ENCODE peak calls at places on chromosomes 16 and 17, in eight cellular contexts. B, Z, D, P, U, C, S and X are unnamed samples.

GRCh38 chr16:8955828-8956227 is 7.9 kb downstream of the USP7 start:
- DNase-seq in D (peak), S (no peak), C (no peak), P (no peak), U (no peak), B (no peak), Z (no peak), X (no peak)

GRCh38 chr17:36680701-36681202 is 79.4 kb downstream of the MRM1 start:
- DNase-seq in D (no peak), U (no peak), S (no peak), P (no peak), Z (no peak), C (no peak), B (no peak), X (no peak)

GRCh38 chr17:65531508-65532431 is 29.7 kb downstream of the AXIN2 start:
- DNase-seq in U (peak), S (peak), P (no peak), B (peak), C (peak), D (no peak), Z (peak), X (no peak)

GRCh38 chr17:62892870-62893338 is 73.1 kb upstream of the TANC2 start:
- DNase-seq in S (peak), D (no peak), C (peak), B (no peak), Z (peak), U (peak), P (no peak), X (no peak)

GRCh38 chr17:81512560-81512983 is at the start of gene ACTG1:
- DNase-seq in Z (peak), U (peak), C (peak), B (peak), D (peak), P (peak), S (peak), X (peak)

GRCh38 chr17:17681744-17682292 is 560 bp downstream of the RAI1 start:
- DNase-seq in Z (no peak), C (no peak), U (no peak), S (no peak), P (no peak), B (no peak), D (no peak), X (no peak)

GRCh38 chr17:78826836-78827509 is 13.6 kb downstream of the USP36 start:
- DNase-seq in Z (no peak), D (no peak), C (no peak), U (no peak), S (peak), B (no peak), P (no peak), X (no peak)

GRCh38 chr16:54066451-54067056 is 220.0 kb downstream of the IRX3 start:
- DNase-seq in P (peak), B (no peak), U (no peak), D (no peak), Z (no peak), C (no peak), S (no peak), X (no peak)

GRCh38 chr17:67833946-67834631 is 8.8 kb downstream of the BPTF start:
- DNase-seq in S (no peak), Z (no peak), C (peak), U (no peak), P (no peak), D (no peak), B (no peak), X (no peak)

GRCh38 chr16:85901760-85902365 is 2.9 kb downstream of the IRF8 start:
- DNase-seq in U (no peak), D (no peak), C (no peak), Z (no peak), P (no peak), S (no peak), B (no peak), X (no peak)

GRCh38 chr17:56599093-56599492 is 5.6 kb downstream of the NOG start:
- DNase-seq in S (no peak), Z (no peak), U (no peak), B (no peak), P (no peak), C (no peak), D (no peak), X (no peak)

GRCh38 chr16:56113223-56113622 is 78.1 kb upstream of the GNAO1 start:
- DNase-seq in D (no peak), S (no peak), P (no peak), Z (no peak), B (peak), C (peak), U (no peak), X (no peak)

GRCh38 chr16:56119138-56119537 is 72.2 kb upstream of the GNAO1 start:
- DNase-seq in U (no peak), D (no peak), B (no peak), P (no peak), C (no peak), Z (no peak), S (no peak), X (no peak)

GRCh38 chr16:56116577-56116964 is 74.7 kb upstream of the GNAO1 start:
- DNase-seq in D (no peak), C (peak), Z (no peak), P (no peak), U (no peak), S (no peak), B (no peak), X (no peak)

GRCh38 chr16:56120447-56121155 is 70.7 kb upstream of the GNAO1 start:
- DNase-seq in Z (no peak), U (no peak), C (no peak), B (no peak), P (no peak), S (no peak), D (no peak), X (no peak)

GRCh38 chr16:56115817-56116576 is 75.3 kb upstream of the GNAO1 start:
- DNase-seq in S (no peak), U (no peak), D (no peak), P (no peak), C (peak), B (no peak), Z (no peak), X (no peak)
- TF ChIP-seq CTCF in S (no peak), U (no peak), D (no peak), P (no peak), C (no peak), B (no peak), Z (no peak), X (no peak)

GRCh38 chr17:7241047-7241733 is 1.1 kb downstream of the GABARAP start:
- DNase-seq in Z (no peak), B (no peak), S (no peak), U (no peak), D (no peak), P (no peak), C (no peak), X (no peak)

GRCh38 chr17:7238418-7239090 is 703 bp downstream of the PHF23 start:
- DNase-seq in D (no peak), B (peak), C (no peak), S (peak), Z (no peak), P (no peak), U (no peak), X (no peak)

GRCh38 chr17:7240375-7240774 is 1.1 kb upstream of the PHF23 start:
- DNase-seq in P (no peak), B (no peak), C (no peak), D (no peak), S (no peak), Z (no peak), U (no peak), X (no peak)

GRCh38 chr17:7237761-7238417 is 1.4 kb downstream of the PHF23 start:
- DNase-seq in D (no peak), U (no peak), Z (no peak), B (peak), S (peak), P (no peak), C (peak), X (peak)

DNA sequence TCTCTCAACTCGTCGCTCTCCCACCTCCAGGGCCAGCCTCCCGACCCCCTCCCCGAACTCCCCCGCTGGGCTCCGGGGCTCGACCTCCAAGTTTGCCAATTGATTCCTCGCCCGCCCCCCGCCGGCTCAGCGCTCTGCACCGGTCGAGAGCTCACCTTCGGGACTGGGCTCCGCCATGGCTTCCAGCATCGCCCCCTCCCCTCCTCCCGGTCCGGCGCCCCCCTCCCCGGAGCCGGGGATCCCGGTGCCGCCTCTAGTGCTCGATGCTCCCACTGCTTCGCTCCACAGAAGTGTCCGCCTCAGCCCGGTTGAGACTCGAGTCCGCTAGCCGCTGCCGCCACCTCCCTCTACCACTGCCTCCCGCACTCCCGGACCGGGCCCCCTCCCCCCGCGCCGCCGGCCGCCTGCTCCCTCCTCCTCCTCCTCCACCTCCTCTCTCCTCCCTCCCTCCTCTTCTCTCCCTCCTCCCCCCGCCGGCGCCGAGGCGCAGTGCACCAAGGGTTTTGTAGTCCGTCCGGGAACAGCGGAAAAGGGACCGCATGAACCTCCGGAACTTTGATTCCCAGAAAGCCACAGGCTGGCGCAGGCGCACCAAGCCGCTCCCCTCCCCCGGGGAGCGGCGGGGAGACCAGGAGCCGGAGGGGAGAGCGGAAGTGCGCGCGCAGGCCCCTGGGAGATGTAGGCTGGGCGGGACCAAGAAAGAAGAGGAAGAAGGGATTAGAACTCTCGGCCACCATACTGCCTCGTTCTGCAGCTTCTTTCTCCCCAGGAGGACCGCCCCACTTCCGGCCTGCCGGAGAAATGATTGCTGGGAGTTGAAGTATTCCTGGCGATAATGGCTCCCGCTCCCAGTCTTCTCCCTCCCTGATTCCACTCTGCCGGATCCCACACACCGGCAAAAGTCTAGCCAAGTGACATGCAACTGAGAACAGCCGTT is at the start of gene PHF23:
- DNase-seq in B (peak), Z (peak), D (peak), C (peak), S (peak), P (peak), U (peak), X (peak)
- TF ChIP-seq CTCF in B (no peak), Z (no peak), D (no peak), C (no peak), S (peak), P (peak), U (no peak), X (no peak)

DNA sequence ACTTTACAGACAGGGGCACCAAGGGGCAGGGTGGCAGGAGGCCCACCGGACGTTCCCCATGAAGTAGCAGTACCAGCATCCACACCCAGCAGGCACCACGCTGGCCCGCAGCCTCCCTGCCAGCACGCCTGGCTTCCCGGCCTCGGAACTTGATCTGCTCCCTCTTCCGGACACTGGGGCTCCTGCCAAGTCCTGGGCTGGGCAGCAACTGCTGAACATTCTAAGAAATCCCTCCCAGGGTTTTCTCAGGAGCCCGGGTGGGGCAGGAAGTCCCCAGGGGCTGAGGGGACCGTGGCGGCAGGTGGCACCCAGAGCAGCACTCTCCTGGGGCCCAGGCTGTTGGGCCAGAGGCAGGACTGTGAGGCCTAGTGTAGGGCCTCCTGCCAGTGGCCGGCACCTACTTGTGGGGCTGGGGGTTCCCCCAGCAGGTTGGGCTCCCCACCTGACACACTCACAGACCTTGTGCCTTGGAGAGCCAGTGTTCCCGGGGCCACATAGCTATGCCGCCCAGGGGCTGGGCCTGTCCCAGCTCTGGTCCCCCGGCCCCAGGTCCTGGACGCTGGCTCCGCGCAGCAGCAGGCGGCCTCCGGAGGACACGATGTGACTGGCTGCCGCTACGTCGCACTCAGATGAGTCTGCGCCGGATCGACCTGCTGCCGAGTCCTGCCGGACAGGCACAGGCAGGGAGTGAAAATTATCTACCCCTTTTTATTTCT is 86.2 kb upstream of the CBX4 start:
- DNase-seq in P (peak), U (no peak), S (no peak), Z (no peak), B (no peak), D (peak), C (peak), X (no peak)
- TF ChIP-seq CTCF in P (no peak), U (no peak), S (no peak), Z (no peak), B (peak), D (peak), C (no peak), X (no peak)

GRCh38 chr16:1154291-1154886 is 1.5 kb downstream of the CACNA1H start:
- DNase-seq in S (peak), C (peak), U (no peak), D (no peak), P (no peak), B (no peak), Z (no peak), X (no peak)

GRCh38 chr16:1152123-1152638 is 725 bp upstream of the CACNA1H start:
- DNase-seq in B (peak), P (no peak), U (no peak), S (no peak), Z (no peak), C (peak), D (no peak), X (no peak)

GRCh38 chr16:1151424-1152122 is 1.3 kb upstream of the CACNA1H start:
- DNase-seq in D (no peak), Z (no peak), S (no peak), B (no peak), C (no peak), U (no peak), P (no peak), X (no peak)

GRCh38 chr16:1153480-1154160 is 714 bp downstream of the CACNA1H start:
- DNase-seq in U (no peak), C (no peak), B (peak), P (no peak), Z (no peak), D (no peak), S (no peak), X (no peak)

DNA sequence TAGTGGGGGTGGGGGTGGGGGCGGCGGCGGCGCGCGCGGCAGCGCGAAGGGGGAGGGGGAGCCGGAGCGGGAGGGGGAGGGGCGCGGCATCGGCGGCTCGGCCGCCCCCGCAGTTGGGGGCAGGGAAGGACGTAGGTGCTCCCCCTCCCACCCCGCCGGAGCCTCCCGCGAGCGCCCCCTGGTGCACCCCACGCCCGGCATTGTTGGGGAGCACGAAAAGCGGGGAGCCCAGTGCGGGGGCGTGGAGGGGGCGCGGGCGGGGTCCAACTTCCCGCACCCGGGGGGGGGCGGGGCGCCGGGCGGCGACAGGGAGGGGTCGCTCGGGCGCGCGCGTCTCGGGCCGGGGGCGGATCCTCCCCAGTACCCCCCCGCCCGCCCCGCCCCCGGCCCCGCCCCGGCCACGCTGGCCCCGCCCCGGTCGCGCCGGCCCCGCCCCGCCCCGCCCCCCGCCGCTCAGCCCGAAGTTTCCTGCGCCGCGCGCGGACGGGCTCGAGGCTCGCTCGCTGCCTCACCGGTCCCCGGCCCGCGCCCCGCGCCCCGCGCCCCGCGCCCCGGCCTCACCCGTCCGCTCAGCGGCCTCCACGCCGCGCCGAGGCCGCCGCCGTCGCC is at the start of gene CACNA1H:
- DNase-seq in S (no peak), U (no peak), Z (no peak), C (peak), P (no peak), B (peak), D (no peak), X (peak)
- TF ChIP-seq CTCF in S (no peak), U (peak), Z (peak), C (peak), P (no peak), B (no peak), D (peak), X (peak)